ENCODE peak calls at places on chromosomes 6 and 20, in ten cellular contexts. A, U, Z, E, R, V, B, X, D and M are unnamed samples.

GRCh38 chr6:44377971-44378370 is 9.5 kb upstream of the CDC5L start:
- DNase-seq in A (no peak), U (no peak), Z (no peak), E (no peak), R (no peak), V (no peak), B (no peak), X (no peak), D (peak), M (no peak)

GRCh38 chr6:106439459-106439858 is 78.9 kb downstream of the CRYBG1 start:
- DNase-seq in A (no peak), U (no peak), Z (no peak), E (no peak), R (no peak), V (no peak), B (no peak), X (no peak), D (peak), M (no peak)

GRCh38 chr6:1610497-1611321 is 994 bp downstream of the FOXC1 start:
- DNase-seq in A (no peak), U (no peak), Z (peak), E (no peak), R (no peak), V (no peak), B (no peak), X (no peak), D (peak), M (no peak)

GRCh38 chr6:33082702-33083101 is 6.9 kb downstream of the HLA-DPB1 start:
- DNase-seq in A (no peak), U (peak), Z (no peak), E (no peak), R (no peak), V (peak), B (peak), X (no peak), D (no peak), M (no peak)

GRCh38 chr6:31332637-31333602 is 24.1 kb downstream of the HLA-B start:
- DNase-seq in A (no peak), U (no peak), Z (no peak), E (no peak), R (no peak), V (no peak), B (no peak), X (no peak), D (no peak), M (no peak)

GRCh38 chr6:166779381-166779780 is 152.3 kb upstream of the RPS6KA2 start:
- DNase-seq in A (no peak), U (no peak), Z (no peak), E (no peak), R (no peak), V (no peak), B (no peak), X (no peak), D (no peak), M (no peak)

GRCh38 chr20:23257848-23258746 is 92.5 kb upstream of the NXT1 start:
- DNase-seq in A (peak), U (peak), Z (no peak), E (no peak), R (no peak), V (peak), B (no peak), X (no peak), D (peak), M (no peak)

GRCh38 chr6:165762876-165763275 is 99.8 kb upstream of the PDE10A start:
- DNase-seq in A (no peak), U (no peak), Z (no peak), E (no peak), R (no peak), V (peak), B (no peak), X (no peak), D (no peak), M (no peak)

GRCh38 chr6:84768442-84769174 is 4.2 kb upstream of the TBX18 start:
- DNase-seq in A (peak), U (peak), Z (no peak), E (no peak), R (no peak), V (no peak), B (peak), X (no peak), D (peak), M (no peak)

GRCh38 chr6:14117158-14118090 is at the start of gene CD83:
- DNase-seq in A (peak), U (peak), Z (no peak), E (no peak), R (peak), V (peak), B (peak), X (peak), D (peak), M (peak)

GRCh38 chr6:33885121-33886057 is 81.6 kb upstream of the MLN start:
- DNase-seq in A (no peak), U (peak), Z (no peak), E (no peak), R (no peak), V (peak), B (no peak), X (no peak), D (peak), M (no peak)

GRCh38 chr20:17856024-17856564 is 112.5 kb downstream of the SNX5 start:
- DNase-seq in A (no peak), U (no peak), Z (no peak), E (no peak), R (no peak), V (no peak), B (no peak), X (no peak), D (peak), M (no peak)

GRCh38 chr20:48769111-48769879 is 58.5 kb downstream of the PREX1 start:
- DNase-seq in A (no peak), U (peak), Z (no peak), E (no peak), R (peak), V (no peak), B (peak), X (peak), D (no peak), M (no peak)

GRCh38 chr20:44730441-44730840 is 15.2 kb upstream of the KCNK15 start:
- DNase-seq in A (no peak), U (peak), Z (no peak), E (no peak), R (no peak), V (peak), B (no peak), X (no peak), D (peak), M (no peak)

GRCh38 chr6:42296614-42297013 is 79.0 kb upstream of the MRPS10 start:
- DNase-seq in A (no peak), U (no peak), Z (no peak), E (no peak), R (no peak), V (no peak), B (no peak), X (no peak), D (no peak), M (no peak)

GRCh38 chr6:149015224-149015876 is 268.5 kb downstream of the UST start:
- DNase-seq in A (no peak), U (peak), Z (no peak), E (no peak), R (no peak), V (no peak), B (no peak), X (no peak), D (no peak), M (no peak)

GRCh38 chr20:20731945-20732296 is 19.5 kb upstream of the RALGAPA2 start:
- DNase-seq in A (no peak), U (peak), Z (no peak), E (no peak), R (no peak), V (no peak), B (no peak), X (no peak), D (peak), M (no peak)

GRCh38 chr20:51715028-51715872 is 52.9 kb downstream of the ATP9A start:
- DNase-seq in A (no peak), U (no peak), Z (no peak), E (no peak), R (no peak), V (no peak), B (no peak), X (no peak), D (no peak), M (no peak)

GRCh38 chr6:10591411-10592160 is 70.4 kb downstream of the GCNT2 start:
- DNase-seq in A (no peak), U (no peak), Z (no peak), E (no peak), R (no peak), V (no peak), B (no peak), X (no peak), D (no peak), M (no peak)

GRCh38 chr6:166767191-166767590 is 140.1 kb upstream of the RPS6KA2 start:
- DNase-seq in A (no peak), U (no peak), Z (no peak), E (no peak), R (no peak), V (no peak), B (no peak), X (no peak), D (no peak), M (no peak)

GRCh38 chr20:35232575-35232974 is 6.1 kb downstream of the MMP24 start:
- DNase-seq in A (peak), U (peak), Z (peak), E (no peak), R (no peak), V (peak), B (no peak), X (no peak), D (no peak), M (no peak)